ENCODE peak calls at places on chromosomes 5 and 9, in eight cellular contexts. F is mucosa of descending colon; Q is GM23338; U is CD8-positive, alpha-beta memory T cell; E is NT2/D1; A is mammary epithelial cell; B is HepG2; Y is cardiac muscle cell. Z is an unnamed sample.

GRCh38 chr9:112020680-112021596 is 124.3 kb downstream of the UGCG start:
- DNase-seq in F (no peak), Q (no peak), U (no peak), E (no peak), A (peak; percentile 89), B (peak; percentile 13), Y (no peak), Z (no peak)

GRCh38 chr5:125190232-125191051 is 444.0 kb upstream of the ZNF608 start:
- DNase-seq in F (no peak), Q (peak; percentile 28), U (no peak), E (no peak), A (peak; percentile 50), B (no peak), Y (peak; percentile 37), Z (no peak)

GRCh38 chr5:160348080-160348479 is 22.3 kb downstream of the C1QTNF2 start:
- DNase-seq in F (no peak), Q (peak; percentile 25), U (no peak), E (no peak), A (no peak), B (no peak), Y (no peak), Z (no peak)

GRCh38 chr5:65832603-65833228 is 93.7 kb upstream of the ERBIN start:
- DNase-seq in F (no peak), Q (peak; percentile 31), U (no peak), E (no peak), A (peak; percentile 20), B (no peak), Y (no peak), Z (no peak)

GRCh38 chr9:38642951-38643350 is 22.6 kb upstream of the ANKRD18A start:
- DNase-seq in F (no peak), Q (no peak), U (no peak), E (no peak), A (no peak), B (no peak), Y (no peak), Z (no peak)

GRCh38 chr5:36744678-36745659 is 131.6 kb upstream of the NIPBL start:
- DNase-seq in F (peak; percentile 94), Q (peak; percentile 98), U (no peak), E (peak; percentile 32), A (peak; percentile 81), B (peak; percentile 54), Y (peak; percentile 84), Z (peak; percentile 96)

GRCh38 chr9:78397045-78397843 is 100.3 kb downstream of the PSAT1 start:
- DNase-seq in F (no peak), Q (peak; percentile 27), U (no peak), E (no peak), A (no peak), B (no peak), Y (no peak), Z (no peak)

GRCh38 chr9:121344062-121344696 is 25.9 kb downstream of the STOM start:
- DNase-seq in F (no peak), Q (no peak), U (no peak), E (no peak), A (no peak), B (no peak), Y (no peak), Z (no peak)

GRCh38 chr9:20722221-20722620 is 38.2 kb downstream of the FOCAD start:
- DNase-seq in F (no peak), Q (no peak), U (no peak), E (no peak), A (peak; percentile 8), B (no peak), Y (no peak), Z (no peak)

GRCh38 chr5:28104080-28104479 is 1065.7 kb upstream of the CDH9 start:
- DNase-seq in F (no peak), Q (no peak), U (no peak), E (no peak), A (no peak), B (no peak), Y (no peak), Z (no peak)

GRCh38 chr5:140072812-140073211 is 29.7 kb upstream of the NRG2 start:
- DNase-seq in F (no peak), Q (no peak), U (no peak), E (no peak), A (no peak), B (no peak), Y (no peak), Z (no peak)

GRCh38 chr5:20113031-20113685 is 125.2 kb upstream of the CDH18 start:
- DNase-seq in F (no peak), Q (no peak), U (no peak), E (no peak), A (no peak), B (no peak), Y (no peak), Z (no peak)

GRCh38 chr5:98510111-98510510 is 263.4 kb upstream of the RGMB start:
- DNase-seq in F (peak; percentile 63), Q (peak; percentile 9), U (no peak), E (no peak), A (peak; percentile 7), B (peak; percentile 0), Y (no peak), Z (peak; percentile 18)

GRCh38 chr5:143182901-143183820 is 220.3 kb downstream of the NR3C1 start:
- DNase-seq in F (no peak), Q (no peak), U (no peak), E (no peak), A (no peak), B (peak; percentile 66), Y (no peak), Z (no peak)

GRCh38 chr9:6907772-6908381 is 150.1 kb downstream of the KDM4C start:
- DNase-seq in F (peak; percentile 33), Q (peak; percentile 46), U (no peak), E (peak; percentile 23), A (no peak), B (peak; percentile 38), Y (peak; percentile 31), Z (no peak)

GRCh38 chr9:107674252-107674936 is 184.8 kb upstream of the KLF4 start:
- DNase-seq in F (no peak), Q (peak; percentile 62), U (no peak), E (peak; percentile 52), A (no peak), B (no peak), Y (no peak), Z (no peak)

GRCh38 chr5:72790188-72790587 is 26.3 kb upstream of the TNPO1 start:
- DNase-seq in F (no peak), Q (no peak), U (no peak), E (no peak), A (peak; percentile 26), B (no peak), Y (no peak), Z (no peak)

GRCh38 chr5:32329395-32329834 is 16.7 kb upstream of the MTMR12 start:
- DNase-seq in F (peak; percentile 82), Q (peak; percentile 89), U (peak; percentile 35), E (no peak), A (peak; percentile 41), B (peak; percentile 73), Y (peak; percentile 52), Z (peak; percentile 81)

GRCh38 chr9:132683873-132684272 is 13.6 kb downstream of the GTF3C4 start:
- DNase-seq in F (no peak), Q (no peak), U (no peak), E (no peak), A (no peak), B (no peak), Y (no peak), Z (no peak)

GRCh38 chr5:181051841-181052525 is 11.9 kb downstream of the BTNL9 start:
- DNase-seq in F (no peak), Q (peak; percentile 51), U (no peak), E (no peak), A (no peak), B (no peak), Y (no peak), Z (no peak)
- H3K4me1 ChIP-seq in F (peaks cover 9% of the 10 kb centered on the region), Q (peaks cover 20% of the 10 kb centered on the region), U (peaks cover 14% of the 10 kb centered on the region), E (peaks cover 2% of the 10 kb centered on the region), A (peaks cover 9% of the 10 kb centered on the region), B (no peaks in the 10 kb centered on the region), Y (no peaks in the 10 kb centered on the region), Z (peaks cover 4% of the 10 kb centered on the region)

GRCh38 chr5:115349001-115349817 is 52.8 kb upstream of the CCDC112 start:
- DNase-seq in F (peak; percentile 35), Q (no peak), U (no peak), E (no peak), A (peak; percentile 78), B (peak; percentile 69), Y (no peak), Z (peak; percentile 57)

GRCh38 chr5:115348175-115348574 is 51.7 kb upstream of the CCDC112 start:
- DNase-seq in F (no peak), Q (no peak), U (no peak), E (no peak), A (no peak), B (no peak), Y (no peak), Z (no peak)

GRCh38 chr5:115345344-115345743 is 48.9 kb upstream of the CCDC112 start:
- DNase-seq in F (no peak), Q (no peak), U (no peak), E (no peak), A (no peak), B (no peak), Y (no peak), Z (no peak)

GRCh38 chr5:115342593-115343377 is 46.3 kb upstream of the CCDC112 start:
- DNase-seq in F (no peak), Q (peak; percentile 8), U (no peak), E (no peak), A (no peak), B (no peak), Y (no peak), Z (no peak)

GRCh38 chr5:115343855-115344254 is 47.4 kb upstream of the CCDC112 start:
- DNase-seq in F (no peak), Q (no peak), U (no peak), E (no peak), A (peak; percentile 48), B (peak; percentile 12), Y (no peak), Z (no peak)
- H3K4me1 ChIP-seq in F (peaks cover 6% of the 10 kb centered on the region), Q (peaks cover 9% of the 10 kb centered on the region), U (no peaks in the 10 kb centered on the region), E (no peaks in the 10 kb centered on the region), A (peaks cover 5% of the 10 kb centered on the region), B (peaks cover 7% of the 10 kb centered on the region), Y (no peaks in the 10 kb centered on the region), Z (no peaks in the 10 kb centered on the region)

GRCh38 chr9:86946712-86947145 is 577 bp downstream of the GAS1 start:
- DNase-seq in F (peak; percentile 45), Q (no peak), U (peak; percentile 8), E (no peak), A (no peak), B (no peak), Y (peak; percentile 66), Z (peak; percentile 80)

GRCh38 chr9:86943223-86943870 is 4.0 kb downstream of the GAS1 start:
- DNase-seq in F (peak; percentile 34), Q (peak; percentile 16), U (no peak), E (no peak), A (no peak), B (peak; percentile 33), Y (peak; percentile 23), Z (no peak)

GRCh38 chr9:86945868-86946711 is 1.2 kb downstream of the GAS1 start:
- DNase-seq in F (peak; percentile 48), Q (peak; percentile 73), U (peak; percentile 36), E (no peak), A (peak; percentile 73), B (no peak), Y (peak; percentile 78), Z (peak; percentile 85)

GRCh38 chr9:86943871-86944240 is 3.5 kb downstream of the GAS1 start:
- DNase-seq in F (no peak), Q (peak; percentile 6), U (no peak), E (no peak), A (no peak), B (no peak), Y (no peak), Z (no peak)

GRCh38 chr9:86944974-86945867 is 2.1 kb downstream of the GAS1 start:
- DNase-seq in F (no peak), Q (peak; percentile 71), U (no peak), E (no peak), A (peak; percentile 19), B (no peak), Y (peak; percentile 30), Z (peak; percentile 49)
- H3K4me1 ChIP-seq in F (peaks cover 15% of the 10 kb centered on the region), Q (peaks cover 51% of the 10 kb centered on the region), U (peaks cover 15% of the 10 kb centered on the region), E (peaks cover 3% of the 10 kb centered on the region), A (peaks cover 9% of the 10 kb centered on the region), B (peaks cover 14% of the 10 kb centered on the region), Y (peaks cover 26% of the 10 kb centered on the region), Z (no peaks in the 10 kb centered on the region)

GRCh38 chr9:89434636-89435314 is 63.1 kb downstream of the SEMA4D start:
- DNase-seq in F (no peak), Q (no peak), U (no peak), E (peak; percentile 27), A (no peak), B (no peak), Y (no peak), Z (no peak)
- H3K4me1 ChIP-seq in F (peaks cover 63% of the 10 kb centered on the region), Q (peaks cover 57% of the 10 kb centered on the region), U (peaks cover 91% of the 10 kb centered on the region), E (peaks cover 39% of the 10 kb centered on the region), A (no peaks in the 10 kb centered on the region), B (no peaks in the 10 kb centered on the region), Y (peaks cover 7% of the 10 kb centered on the region), Z (no peaks in the 10 kb centered on the region)

Z was measured in pancreas.